ENCODE peak calls at places on chromosome 20, in six cellular contexts. F, X, O, C, D and A are unnamed samples.
A peak's percentile ranks its signal among the peaks of the same experiment; 100 is the strongest.

GRCh38 chr20:18739785-18740184 is 73.8 kb upstream of the SCP2D1 start:
- DNase-seq in F (peak; percentile 10), X (no peak), O (no peak), C (peak; percentile 33), D (no peak), A (no peak)

GRCh38 chr20:17796096-17796563 is 96.4 kb downstream of the BANF2 start:
- DNase-seq in F (no peak), X (no peak), O (no peak), C (no peak), D (no peak), A (no peak)

GRCh38 chr20:33399924-33400323 is 1.4 kb downstream of the CDK5RAP1 start:
- DNase-seq in F (no peak), X (no peak), O (no peak), C (no peak), D (no peak), A (no peak)

GRCh38 chr20:34369265-34369664 is 6.2 kb downstream of the ITCH start:
- DNase-seq in F (no peak), X (no peak), O (no peak), C (no peak), D (no peak), A (no peak)

GRCh38 chr20:57811373-57812020 is 101.7 kb upstream of the PMEPA1 start:
- DNase-seq in F (peak; percentile 14), X (no peak), O (no peak), C (no peak), D (no peak), A (no peak)

GRCh38 chr20:31760457-31761240 is 21.6 kb downstream of the TPX2 start:
- DNase-seq in F (no peak), X (no peak), O (no peak), C (no peak), D (no peak), A (no peak)

GRCh38 chr20:37863289-37863688 is 39.6 kb upstream of the VSTM2L start:
- DNase-seq in F (no peak), X (no peak), O (no peak), C (no peak), D (no peak), A (no peak)

GRCh38 chr20:43322851-43323250 is 133.1 kb upstream of the PTPRT start:
- DNase-seq in F (no peak), X (no peak), O (no peak), C (no peak), D (no peak), A (peak; percentile 48)

GRCh38 chr20:1338801-1339200 is 9.9 kb upstream of the SDCBP2 start:
- DNase-seq in F (no peak), X (no peak), O (no peak), C (no peak), D (no peak), A (no peak)

GRCh38 chr20:58989196-58989595 is 8.1 kb downstream of the NELFCD start:
- DNase-seq in F (no peak), X (no peak), O (no peak), C (no peak), D (no peak), A (no peak)

GRCh38 chr20:61719691-61720347 is 345.9 kb downstream of the TAF4 start:
- DNase-seq in F (no peak), X (no peak), O (peak; percentile 17), C (no peak), D (no peak), A (no peak)

GRCh38 chr20:4766631-4767030 is 44.9 kb downstream of the PRND start:
- DNase-seq in F (no peak), X (no peak), O (no peak), C (no peak), D (no peak), A (no peak)

GRCh38 chr20:13243826-13244376 is 22.8 kb downstream of the ISM1 start:
- DNase-seq in F (no peak), X (no peak), O (no peak), C (no peak), D (peak; percentile 81), A (no peak)

GRCh38 chr20:63970714-63971431 is 1.1 kb upstream of the ZNF512B start:
- DNase-seq in F (no peak), X (no peak), O (no peak), C (no peak), D (no peak), A (no peak)